ENCODE peak calls at places on chromosomes 7 and 10, in eight cellular contexts. One of them, this sample, is unnamed.

GRCh38 chr7:50348469-50349162 is 44.1 kb downstream of the IKZF1 start:
- DNase-seq in NCI-H1092 treated with DMSO at 0.1 percent for 48 hours: no peak
- DNase-seq in EH: no peak
- DNase-seq in Kasumi-1: no peak
- DNase-seq in WTC11: no peak
- DNase-seq in activated CD8-positive, alpha-beta memory T cell treated with anti-CD3 and anti-CD28 coated beads for 24 hours: no peak
- DNase-seq in heart left ventricle: no peak
- DNase-seq in stimulated activated CD8-positive, alpha-beta memory T cell treated with anti-CD3 and anti-CD28 coated beads, Interleukin-15, amount 100 ng/mL, for 48 hours: no peak
- DNase-seq in this sample: no peak

GRCh38 chr7:135188298-135188984 is 17.9 kb upstream of the CYREN start:
- DNase-seq in stimulated activated CD8-positive, alpha-beta memory T cell treated with anti-CD3 and anti-CD28 coated beads, Interleukin-15, amount 100 ng/mL, for 48 hours: no peak
- DNase-seq in WTC11: no peak
- DNase-seq in Kasumi-1: no peak
- DNase-seq in NCI-H1092 treated with DMSO at 0.1 percent for 48 hours: no peak
- DNase-seq in activated CD8-positive, alpha-beta memory T cell treated with anti-CD3 and anti-CD28 coated beads for 24 hours: peak
- DNase-seq in heart left ventricle: no peak
- DNase-seq in EH: no peak
- DNase-seq in this sample: no peak

GRCh38 chr10:73886085-73886529 is 11.8 kb upstream of the CAMK2G start:
- DNase-seq in WTC11: peak
- DNase-seq in NCI-H1092 treated with DMSO at 0.1 percent for 48 hours: peak
- DNase-seq in activated CD8-positive, alpha-beta memory T cell treated with anti-CD3 and anti-CD28 coated beads for 24 hours: peak
- DNase-seq in heart left ventricle: peak
- DNase-seq in stimulated activated CD8-positive, alpha-beta memory T cell treated with anti-CD3 and anti-CD28 coated beads, Interleukin-15, amount 100 ng/mL, for 48 hours: no peak
- DNase-seq in EH: peak
- DNase-seq in Kasumi-1: peak
- DNase-seq in this sample: peak

GRCh38 chr10:59127991-59128390 is 48.5 kb upstream of the PHYHIPL start:
- DNase-seq in activated CD8-positive, alpha-beta memory T cell treated with anti-CD3 and anti-CD28 coated beads for 24 hours: no peak
- DNase-seq in WTC11: no peak
- DNase-seq in EH: no peak
- DNase-seq in NCI-H1092 treated with DMSO at 0.1 percent for 48 hours: no peak
- DNase-seq in Kasumi-1: no peak
- DNase-seq in heart left ventricle: no peak
- DNase-seq in stimulated activated CD8-positive, alpha-beta memory T cell treated with anti-CD3 and anti-CD28 coated beads, Interleukin-15, amount 100 ng/mL, for 48 hours: no peak
- DNase-seq in this sample: peak

GRCh38 chr7:5701085-5701914 is 80.2 kb downstream of the RNF216 start:
- DNase-seq in heart left ventricle: no peak
- DNase-seq in EH: no peak
- DNase-seq in stimulated activated CD8-positive, alpha-beta memory T cell treated with anti-CD3 and anti-CD28 coated beads, Interleukin-15, amount 100 ng/mL, for 48 hours: peak
- DNase-seq in activated CD8-positive, alpha-beta memory T cell treated with anti-CD3 and anti-CD28 coated beads for 24 hours: peak
- DNase-seq in NCI-H1092 treated with DMSO at 0.1 percent for 48 hours: no peak
- DNase-seq in Kasumi-1: peak
- DNase-seq in WTC11: no peak
- DNase-seq in this sample: no peak

GRCh38 chr10:49571419-49571818 is 32.5 kb upstream of the ERCC6 start:
- DNase-seq in NCI-H1092 treated with DMSO at 0.1 percent for 48 hours: peak
- DNase-seq in Kasumi-1: no peak
- DNase-seq in heart left ventricle: no peak
- DNase-seq in activated CD8-positive, alpha-beta memory T cell treated with anti-CD3 and anti-CD28 coated beads for 24 hours: no peak
- DNase-seq in stimulated activated CD8-positive, alpha-beta memory T cell treated with anti-CD3 and anti-CD28 coated beads, Interleukin-15, amount 100 ng/mL, for 48 hours: no peak
- DNase-seq in WTC11: no peak
- DNase-seq in EH: peak
- DNase-seq in this sample: no peak

GRCh38 chr7:79298145-79298760 is 155.2 kb downstream of the MAGI2 start:
- DNase-seq in NCI-H1092 treated with DMSO at 0.1 percent for 48 hours: no peak
- DNase-seq in Kasumi-1: peak
- DNase-seq in stimulated activated CD8-positive, alpha-beta memory T cell treated with anti-CD3 and anti-CD28 coated beads, Interleukin-15, amount 100 ng/mL, for 48 hours: no peak
- DNase-seq in EH: peak
- DNase-seq in activated CD8-positive, alpha-beta memory T cell treated with anti-CD3 and anti-CD28 coated beads for 24 hours: no peak
- DNase-seq in heart left ventricle: no peak
- DNase-seq in WTC11: no peak
- DNase-seq in this sample: peak

GRCh38 chr10:43268491-43268890 is 1.6 kb upstream of the RASGEF1A start:
- DNase-seq in EH: no peak
- DNase-seq in activated CD8-positive, alpha-beta memory T cell treated with anti-CD3 and anti-CD28 coated beads for 24 hours: no peak
- DNase-seq in heart left ventricle: no peak
- DNase-seq in NCI-H1092 treated with DMSO at 0.1 percent for 48 hours: no peak
- DNase-seq in Kasumi-1: no peak
- DNase-seq in stimulated activated CD8-positive, alpha-beta memory T cell treated with anti-CD3 and anti-CD28 coated beads, Interleukin-15, amount 100 ng/mL, for 48 hours: no peak
- DNase-seq in WTC11: no peak
- DNase-seq in this sample: no peak

GRCh38 chr7:194996-195829 is 2.8 kb downstream of the FAM20C start:
- DNase-seq in WTC11: no peak
- DNase-seq in EH: peak
- DNase-seq in NCI-H1092 treated with DMSO at 0.1 percent for 48 hours: no peak
- DNase-seq in activated CD8-positive, alpha-beta memory T cell treated with anti-CD3 and anti-CD28 coated beads for 24 hours: no peak
- DNase-seq in Kasumi-1: no peak
- DNase-seq in heart left ventricle: no peak
- DNase-seq in stimulated activated CD8-positive, alpha-beta memory T cell treated with anti-CD3 and anti-CD28 coated beads, Interleukin-15, amount 100 ng/mL, for 48 hours: no peak
- DNase-seq in this sample: no peak

GRCh38 chr10:17056781-17057191 is 72.8 kb downstream of the CUBN start:
- DNase-seq in Kasumi-1: no peak
- DNase-seq in NCI-H1092 treated with DMSO at 0.1 percent for 48 hours: no peak
- DNase-seq in activated CD8-positive, alpha-beta memory T cell treated with anti-CD3 and anti-CD28 coated beads for 24 hours: no peak
- DNase-seq in EH: peak
- DNase-seq in stimulated activated CD8-positive, alpha-beta memory T cell treated with anti-CD3 and anti-CD28 coated beads, Interleukin-15, amount 100 ng/mL, for 48 hours: no peak
- DNase-seq in heart left ventricle: no peak
- DNase-seq in WTC11: no peak
- DNase-seq in this sample: no peak

GRCh38 chr7:73749931-73750776 is 11.6 kb upstream of the ABHD11 start:
- DNase-seq in WTC11: no peak
- DNase-seq in heart left ventricle: peak
- DNase-seq in activated CD8-positive, alpha-beta memory T cell treated with anti-CD3 and anti-CD28 coated beads for 24 hours: no peak
- DNase-seq in EH: no peak
- DNase-seq in NCI-H1092 treated with DMSO at 0.1 percent for 48 hours: no peak
- DNase-seq in Kasumi-1: peak
- DNase-seq in stimulated activated CD8-positive, alpha-beta memory T cell treated with anti-CD3 and anti-CD28 coated beads, Interleukin-15, amount 100 ng/mL, for 48 hours: no peak
- DNase-seq in this sample: no peak

GRCh38 chr10:3424102-3424803 is 251.7 kb upstream of the PITRM1 start:
- DNase-seq in WTC11: no peak
- DNase-seq in EH: peak
- DNase-seq in stimulated activated CD8-positive, alpha-beta memory T cell treated with anti-CD3 and anti-CD28 coated beads, Interleukin-15, amount 100 ng/mL, for 48 hours: no peak
- DNase-seq in Kasumi-1: no peak
- DNase-seq in heart left ventricle: peak
- DNase-seq in NCI-H1092 treated with DMSO at 0.1 percent for 48 hours: peak
- DNase-seq in activated CD8-positive, alpha-beta memory T cell treated with anti-CD3 and anti-CD28 coated beads for 24 hours: no peak
- DNase-seq in this sample: no peak

GRCh38 chr10:13238271-13239077 is 4.3 kb upstream of the UCMA start:
- DNase-seq in WTC11: no peak
- DNase-seq in EH: no peak
- DNase-seq in activated CD8-positive, alpha-beta memory T cell treated with anti-CD3 and anti-CD28 coated beads for 24 hours: no peak
- DNase-seq in NCI-H1092 treated with DMSO at 0.1 percent for 48 hours: no peak
- DNase-seq in stimulated activated CD8-positive, alpha-beta memory T cell treated with anti-CD3 and anti-CD28 coated beads, Interleukin-15, amount 100 ng/mL, for 48 hours: no peak
- DNase-seq in Kasumi-1: no peak
- DNase-seq in heart left ventricle: no peak
- DNase-seq in this sample: no peak

GRCh38 chr7:26179422-26179821 is 21.1 kb downstream of the HNRNPA2B1 start:
- DNase-seq in heart left ventricle: no peak
- DNase-seq in WTC11: no peak
- DNase-seq in EH: no peak
- DNase-seq in NCI-H1092 treated with DMSO at 0.1 percent for 48 hours: no peak
- DNase-seq in Kasumi-1: no peak
- DNase-seq in stimulated activated CD8-positive, alpha-beta memory T cell treated with anti-CD3 and anti-CD28 coated beads, Interleukin-15, amount 100 ng/mL, for 48 hours: no peak
- DNase-seq in activated CD8-positive, alpha-beta memory T cell treated with anti-CD3 and anti-CD28 coated beads for 24 hours: no peak
- DNase-seq in this sample: no peak

GRCh38 chr7:2079332-2080068 is 153.2 kb downstream of the MAD1L1 start:
- DNase-seq in stimulated activated CD8-positive, alpha-beta memory T cell treated with anti-CD3 and anti-CD28 coated beads, Interleukin-15, amount 100 ng/mL, for 48 hours: no peak
- DNase-seq in activated CD8-positive, alpha-beta memory T cell treated with anti-CD3 and anti-CD28 coated beads for 24 hours: no peak
- DNase-seq in NCI-H1092 treated with DMSO at 0.1 percent for 48 hours: no peak
- DNase-seq in EH: no peak
- DNase-seq in heart left ventricle: no peak
- DNase-seq in WTC11: no peak
- DNase-seq in Kasumi-1: peak
- DNase-seq in this sample: no peak

GRCh38 chr10:121698902-121699301 is 100.7 kb upstream of the FGFR2 start:
- DNase-seq in Kasumi-1: no peak
- DNase-seq in heart left ventricle: no peak
- DNase-seq in EH: no peak
- DNase-seq in WTC11: no peak
- DNase-seq in activated CD8-positive, alpha-beta memory T cell treated with anti-CD3 and anti-CD28 coated beads for 24 hours: no peak
- DNase-seq in NCI-H1092 treated with DMSO at 0.1 percent for 48 hours: no peak
- DNase-seq in stimulated activated CD8-positive, alpha-beta memory T cell treated with anti-CD3 and anti-CD28 coated beads, Interleukin-15, amount 100 ng/mL, for 48 hours: no peak
- DNase-seq in this sample: no peak